ENCODE peak calls at places on chromosomes 12 and 14, in four cellular contexts. K is K562, O is neuronal stem cell, X is PC-3. T is an unnamed sample.
A peak's percentile ranks its signal among the peaks of the same experiment; 100 is the strongest.

GRCh38 chr12:124762791-124763593 is 100.7 kb downstream of the SCARB1 start:
- DNase-seq in K (no peak), O (no peak), X (no peak), T (no peak)

GRCh38 chr12:56278905-56279304 is 12.2 kb downstream of the COQ10A start:
- DNase-seq in K (no peak), O (no peak), X (no peak), T (no peak)

GRCh38 chr12:7110661-7111060 is 1.6 kb upstream of the C1RL start:
- DNase-seq in K (no peak), O (no peak), X (no peak), T (no peak)

GRCh38 chr12:118618695-118619094 is 242.3 kb downstream of the SUDS3 start:
- DNase-seq in K (no peak), O (no peak), X (no peak), T (no peak)

GRCh38 chr12:80242341-80242740 is 143.0 kb downstream of the OTOGL start:
- DNase-seq in K (no peak), O (no peak), X (no peak), T (no peak)

GRCh38 chr14:90660865-90661570 is 155.2 kb downstream of the TTC7B start:
- DNase-seq in K (no peak), O (no peak), X (no peak), T (no peak)

GRCh38 chr12:109305547-109305946 is 3.5 kb downstream of the FOXN4 start:
- DNase-seq in K (no peak), O (no peak), X (no peak), T (no peak)

GRCh38 chr14:30462358-30462757 is 96.6 kb upstream of the G2E3 start:
- DNase-seq in K (no peak), O (no peak), X (no peak), T (no peak)

GRCh38 chr14:24436355-24437019 is 6.1 kb downstream of the SDR39U1 start:
- DNase-seq in K (peak; percentile 67), O (peak; percentile 48), X (peak; percentile 87), T (peak; percentile 16)

GRCh38 chr14:92412912-92413311 is 89.9 kb downstream of the SLC24A4 start:
- DNase-seq in K (no peak), O (no peak), X (no peak), T (no peak)

GRCh38 chr14:72666610-72667009 is 227.3 kb downstream of the DPF3 start:
- DNase-seq in K (no peak), O (no peak), X (peak; percentile 99), T (no peak)

GRCh38 chr12:124437121-124437520 is 130.3 kb downstream of the NCOR2 start:
- DNase-seq in K (no peak), O (no peak), X (no peak), T (no peak)

GRCh38 chr12:2834581-2835491 is at the start of gene NRIP2:
- DNase-seq in K (no peak), O (no peak), X (no peak), T (no peak)

GRCh38 chr12:48104531-48104930 is 1.3 kb downstream of the SENP1 start:
- DNase-seq in K (peak; percentile 40), O (no peak), X (peak; percentile 76), T (no peak)

GRCh38 chr12:131487379-131488129 is 223.3 kb upstream of the SFSWAP start:
- DNase-seq in K (no peak), O (no peak), X (peak; percentile 56), T (no peak)

GRCh38 chr12:53210843-53211242 is 3.8 kb upstream of the ITGB7 start:
- DNase-seq in K (no peak), O (no peak), X (no peak), T (no peak)

GRCh38 chr12:26701604-26702215 is 131.3 kb downstream of the ITPR2 start:
- DNase-seq in K (peak; percentile 52), O (peak; percentile 37), X (peak; percentile 80), T (peak; percentile 48)

GRCh38 chr12:131384544-131384855 is 326.4 kb upstream of the SFSWAP start:
- DNase-seq in K (no peak), O (no peak), X (no peak), T (no peak)

GRCh38 chr14:59022144-59022543 is 166.3 kb upstream of the DAAM1 start:
- DNase-seq in K (no peak), O (no peak), X (peak; percentile 77), T (no peak)

GRCh38 chr14:73661872-73662271 is 17.1 kb downstream of the DNAL1 start:
- DNase-seq in K (no peak), O (no peak), X (no peak), T (no peak)

GRCh38 chr12:6954754-6955461 is 3.8 kb downstream of the PTPN6 start:
- DNase-seq in K (no peak), O (no peak), X (no peak), T (no peak)

GRCh38 chr12:117441751-117442150 is 80.3 kb upstream of the NOS1 start:
- DNase-seq in K (no peak), O (no peak), X (peak; percentile 76), T (no peak)

GRCh38 chr12:88057994-88058718 is 29.0 kb upstream of the C12orf50 start:
- DNase-seq in K (no peak), O (no peak), X (no peak), T (no peak)

GRCh38 chr14:28772613-28773012 is 6.0 kb downstream of the FOXG1 start:
- DNase-seq in K (peak; percentile 42), O (no peak), X (no peak), T (no peak)
- H3K27me3 ChIP-seq in K (peaks cover 10% of the 10 kb centered on the region), O (no peaks in the 10 kb centered on the region), X (peaks cover 91% of the 10 kb centered on the region), T (peaks cover 100% of the 10 kb centered on the region)

DNA sequence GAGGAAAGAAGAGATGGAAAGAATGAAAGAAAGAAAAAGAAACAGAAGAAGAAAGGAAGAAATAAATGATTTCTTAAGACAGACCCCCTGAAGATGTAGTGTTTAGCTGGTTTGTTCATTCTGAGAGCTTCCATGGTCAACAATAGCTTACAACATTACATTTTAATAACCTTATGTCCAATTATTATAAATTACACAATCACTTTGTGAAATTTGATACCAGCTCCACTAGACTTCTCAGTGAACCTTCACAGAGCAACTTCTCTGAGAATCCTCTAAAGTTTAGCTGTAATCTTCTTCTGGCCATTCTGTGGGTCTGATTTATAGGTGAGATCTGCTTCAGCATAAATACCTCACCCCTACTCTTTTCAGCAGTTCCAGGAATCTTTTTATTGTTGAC is 27.9 kb downstream of the SIX1 start:
- DNase-seq in K (no peak), O (no peak), X (no peak), T (no peak)
- H3K9ac ChIP-seq in K (no peak overlapping the region), O (no peak overlapping the region), X (no peak overlapping the region), T (no peak overlapping the region)

DNA sequence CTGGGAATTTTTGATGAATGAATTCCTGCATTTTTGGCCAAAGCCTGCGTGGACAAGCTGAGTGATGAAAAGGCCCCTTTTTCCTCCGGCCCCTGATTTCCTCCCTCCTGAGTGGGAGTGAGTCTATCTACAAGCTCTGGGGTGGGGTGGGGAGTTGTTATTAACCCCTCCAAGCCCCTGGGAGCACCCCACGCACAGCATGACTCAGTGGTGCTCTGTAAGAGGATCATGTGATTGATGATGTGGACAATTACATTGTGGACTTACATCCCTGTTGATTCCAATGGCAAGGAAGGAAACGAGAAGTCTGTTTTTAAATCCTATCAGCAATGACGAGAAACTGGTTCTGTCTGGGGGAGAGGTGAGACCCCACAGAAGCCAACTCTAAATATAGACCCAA is 5.1 kb upstream of the DLK1 start:
- DNase-seq in K (no peak), O (no peak), X (no peak), T (no peak)
- H3K27me3 ChIP-seq in K (peaks cover 7% of the 10 kb centered on the region), O (no peaks in the 10 kb centered on the region), X (peaks cover 52% of the 10 kb centered on the region), T (peaks cover 19% of the 10 kb centered on the region)

GRCh38 chr12:71900091-71900490 is 38.6 kb upstream of the TPH2 start:
- DNase-seq in K (peak; percentile 5), O (no peak), X (peak; percentile 53), T (no peak)

GRCh38 chr12:71890475-71890874 is 48.2 kb upstream of the TPH2 start:
- DNase-seq in K (no peak), O (no peak), X (no peak), T (no peak)

GRCh38 chr12:71892059-71892458 is 46.6 kb upstream of the TPH2 start:
- DNase-seq in K (no peak), O (no peak), X (no peak), T (no peak)

GRCh38 chr12:71896171-71896570 is 42.5 kb upstream of the TPH2 start:
- DNase-seq in K (no peak), O (no peak), X (no peak), T (no peak)
- H3K9ac ChIP-seq in K (no peak overlapping the region), O (no peak overlapping the region), X (no peak overlapping the region), T (no peak overlapping the region)

GRCh38 chr14:38256358-38256840 is 506 bp upstream of the CLEC14A start:
- DNase-seq in K (no peak), O (no peak), X (no peak), T (no peak)

GRCh38 chr14:38255408-38255672 is 553 bp downstream of the CLEC14A start:
- DNase-seq in K (no peak), O (no peak), X (no peak), T (no peak)

GRCh38 chr14:38255673-38256357 is at the start of gene CLEC14A:
- DNase-seq in K (no peak), O (no peak), X (no peak), T (no peak)

GRCh38 chr14:38254565-38255407 is 1.1 kb downstream of the CLEC14A start:
- DNase-seq in K (no peak), O (no peak), X (no peak), T (no peak)

GRCh38 chr14:38257500-38257899 is 1.6 kb upstream of the CLEC14A start:
- DNase-seq in K (no peak), O (no peak), X (peak; percentile 25), T (no peak)
- H3K27me3 ChIP-seq in K (no peaks in the 10 kb centered on the region), O (peaks cover 29% of the 10 kb centered on the region), X (no peaks in the 10 kb centered on the region), T (no peaks in the 10 kb centered on the region)

T was measured in NT2/D1.